ENCODE peak calls at places on chromosomes 5 and 9, in six cellular contexts. X is epithelial cell of esophagus, S is fibroblast of lung, V is A549, B is AG10803, A is IMR-90. O is an unnamed sample.

GRCh38 chr5:138954257-138955012 is 79.3 kb upstream of the LRRTM2 start:
- DNase-seq in X (no peak), S (no peak), V (no peak), B (no peak), A (no peak), O (no peak)

GRCh38 chr9:76676857-76677256 is 87.4 kb upstream of the PCA3 start:
- DNase-seq in X (peak; percentile 11), S (no peak), V (no peak), B (no peak), A (no peak), O (no peak)

GRCh38 chr5:179805070-179805528 is 1.6 kb downstream of the MGAT4B start:
- DNase-seq in X (no peak), S (no peak), V (no peak), B (no peak), A (no peak), O (no peak)

GRCh38 chr5:10854526-10855277 is 93.7 kb upstream of the DAP start:
- DNase-seq in X (peak; percentile 2), S (no peak), V (no peak), B (peak; percentile 70), A (no peak), O (no peak)

GRCh38 chr5:143554918-143555477 is 151.5 kb upstream of the NR3C1 start:
- DNase-seq in X (peak; percentile 82), S (peak; percentile 68), V (no peak), B (no peak), A (peak; percentile 84), O (peak; percentile 72)

GRCh38 chr5:81349161-81349560 is 44.8 kb downstream of the ACOT12 start:
- DNase-seq in X (no peak), S (no peak), V (no peak), B (no peak), A (no peak), O (no peak)

GRCh38 chr5:148974638-148975330 is 88.1 kb downstream of the SH3TC2 start:
- DNase-seq in X (peak; percentile 57), S (peak; percentile 25), V (no peak), B (no peak), A (no peak), O (no peak)

GRCh38 chr5:168433982-168434381 is 52.3 kb upstream of the RARS1 start:
- DNase-seq in X (no peak), S (no peak), V (no peak), B (no peak), A (no peak), O (no peak)

GRCh38 chr9:98570663-98571440 is 137.9 kb downstream of the GABBR2 start:
- DNase-seq in X (no peak), S (no peak), V (no peak), B (no peak), A (no peak), O (no peak)

GRCh38 chr9:135065804-135066203 is 21.7 kb upstream of the OLFM1 start:
- DNase-seq in X (no peak), S (no peak), V (no peak), B (no peak), A (no peak), O (no peak)

GRCh38 chr9:134495881-134496412 is 145.7 kb upstream of the COL5A1 start:
- DNase-seq in X (no peak), S (no peak), V (no peak), B (no peak), A (no peak), O (no peak)

GRCh38 chr5:5318426-5319205 is 103.9 kb upstream of the ICE1 start:
- DNase-seq in X (no peak), S (peak; percentile 80), V (no peak), B (no peak), A (no peak), O (peak; percentile 68)

GRCh38 chr5:147037517-147038205 is 159.1 kb upstream of the PPP2R2B start:
- DNase-seq in X (peak; percentile 87), S (peak; percentile 93), V (no peak), B (peak; percentile 20), A (peak; percentile 20), O (peak; percentile 81)

GRCh38 chr9:20994486-20994885 is 37.0 kb downstream of the HACD4 start:
- DNase-seq in X (no peak), S (no peak), V (no peak), B (no peak), A (no peak), O (no peak)

GRCh38 chr9:12774861-12775367 is at the start of gene LURAP1L:
- DNase-seq in X (peak; percentile 91), S (peak; percentile 76), V (peak; percentile 58), B (peak; percentile 80), A (peak; percentile 83), O (peak; percentile 78)

GRCh38 chr5:10454591-10455272 is 13.1 kb downstream of the ROPN1L start:
- DNase-seq in X (peak; percentile 78), S (peak; percentile 73), V (no peak), B (peak; percentile 81), A (peak; percentile 83), O (peak; percentile 68)

GRCh38 chr5:158988987-158989624 is 110.6 kb downstream of the EBF1 start:
- DNase-seq in X (no peak), S (no peak), V (no peak), B (no peak), A (no peak), O (no peak)

GRCh38 chr5:78508231-78508765 is 140.3 kb downstream of the LHFPL2 start:
- DNase-seq in X (no peak), S (peak; percentile 71), V (no peak), B (peak; percentile 63), A (peak; percentile 78), O (no peak)

GRCh38 chr5:136047858-136048257 is 19.1 kb downstream of the TGFBI start:
- DNase-seq in X (no peak), S (peak; percentile 58), V (no peak), B (no peak), A (no peak), O (no peak)

GRCh38 chr5:154940375-154940771 is 500 bp upstream of the MRPL22 start:
- DNase-seq in X (no peak), S (no peak), V (no peak), B (no peak), A (no peak), O (no peak)
- H3K4me3 ChIP-seq in X (peak overlapping the region; percentile 96), S (peak overlapping the region; percentile 62), V (peak overlapping the region; percentile 72), B (peak overlapping the region; percentile 78), A (peak overlapping the region; percentile 86), O (peak overlapping the region; percentile 73)

DNA sequence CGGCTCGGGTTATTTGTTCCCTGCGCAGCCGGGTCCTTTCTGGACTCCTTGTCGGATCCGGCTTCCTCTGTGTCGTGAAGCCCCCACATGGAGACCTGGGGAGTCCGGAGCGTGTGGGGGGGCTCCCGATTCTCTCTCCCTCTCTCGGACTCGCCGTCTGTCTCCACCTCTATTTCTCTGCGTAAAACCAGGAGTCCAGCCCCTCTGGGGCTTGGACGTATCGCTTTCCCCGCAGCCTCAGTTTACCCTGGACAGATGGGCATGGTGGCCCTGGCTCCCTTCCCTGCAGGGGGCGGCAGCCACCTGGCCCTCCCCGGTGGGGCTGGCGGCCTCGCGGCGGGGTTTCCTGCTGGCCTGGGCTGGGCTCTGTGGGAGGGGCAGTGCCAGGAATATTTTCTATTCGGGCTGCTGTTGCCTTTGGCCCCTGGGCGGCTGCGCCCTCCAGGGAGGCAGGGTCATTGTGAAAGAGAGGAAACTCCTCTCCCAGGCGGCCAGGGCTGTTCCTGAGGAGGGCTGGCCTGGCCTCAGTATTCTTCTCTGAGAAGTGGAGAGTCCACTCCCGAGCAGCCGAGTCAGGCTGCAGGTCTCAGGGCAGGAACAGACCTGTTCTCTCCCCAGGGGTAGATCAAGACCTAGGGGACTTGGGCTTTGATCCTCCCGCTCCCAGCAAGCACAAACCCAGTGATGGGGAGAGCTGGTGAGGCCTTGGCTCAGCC is 665 bp downstream of the ASS1 start:
- DNase-seq in X (peak; percentile 60), S (no peak), V (peak; percentile 56), B (peak; percentile 72), A (no peak), O (peak; percentile 39)
- TF ChIP-seq CTCF in X (no peak), S (no peak), V (no peak), B (no peak), A (no peak), O (no peak)

DNA sequence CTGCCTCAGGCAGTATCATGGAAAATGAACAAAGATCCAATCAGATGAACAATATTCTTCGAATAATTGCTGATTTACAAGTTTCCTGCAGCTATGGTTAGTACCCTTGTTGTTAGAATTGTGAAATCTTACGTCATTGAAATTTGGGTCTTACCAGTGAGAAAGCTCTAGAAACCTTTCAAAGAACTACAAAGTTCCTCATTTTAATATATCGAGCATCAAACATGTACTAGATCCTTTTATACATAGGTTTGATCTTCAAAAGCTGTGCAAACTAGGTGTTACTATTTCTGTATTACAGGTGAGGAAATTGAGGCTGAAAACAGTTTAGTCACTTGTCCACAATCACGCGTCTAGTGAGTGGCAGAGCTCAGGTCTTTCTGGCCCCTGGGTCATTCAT is 43.7 kb upstream of the ANGPTL2 start:
- DNase-seq in X (no peak), S (no peak), V (no peak), B (no peak), A (no peak), O (no peak)
- H3K4me3 ChIP-seq in X (no peak overlapping the region), S (no peak overlapping the region), V (no peak overlapping the region), B (no peak overlapping the region), A (no peak overlapping the region), O (no peak overlapping the region)

GRCh38 chr5:137148656-137149055 is 350.5 kb downstream of the SPOCK1 start:
- DNase-seq in X (no peak), S (peak; percentile 27), V (no peak), B (no peak), A (no peak), O (no peak)
- TF ChIP-seq CTCF in X (no peak), S (no peak), V (no peak), B (no peak), A (no peak), O (no peak)